ENCODE peak calls at places on chromosome 15, in four cellular contexts. D is H1, R is K562, A is SK-N-SH. V is an unnamed sample.

GRCh38 chr15:72227192-72227586 is 3.8 kb downstream of the PKM start:
- DNase-seq in D (no peak), R (peak; percentile 61), A (no peak), V (no peak)

GRCh38 chr15:28104326-28104725 is 5.2 kb upstream of the OCA2 start:
- DNase-seq in D (no peak), R (no peak), A (no peak), V (no peak)

GRCh38 chr15:76863693-76864092 is 41.4 kb downstream of the SCAPER start:
- DNase-seq in D (no peak), R (no peak), A (no peak), V (no peak)

GRCh38 chr15:99565031-99565280 is 828 bp upstream of the MEF2A start:
- DNase-seq in D (no peak), R (no peak), A (no peak), V (no peak)

GRCh38 chr15:92954578-92954977 is 54.5 kb downstream of the CHD2 start:
- DNase-seq in D (no peak), R (peak; percentile 47), A (no peak), V (no peak)

GRCh38 chr15:70098461-70099166 is 897 bp upstream of the TLE3 start:
- DNase-seq in D (no peak), R (peak; percentile 52), A (peak; percentile 57), V (no peak)

GRCh38 chr15:70096975-70097336 is 761 bp downstream of the TLE3 start:
- DNase-seq in D (no peak), R (no peak), A (no peak), V (no peak)

GRCh38 chr15:67274236-67274635 is 19.6 kb downstream of the IQCH start:
- DNase-seq in D (no peak), R (no peak), A (no peak), V (no peak)

GRCh38 chr15:43799209-43799944 is 643 bp downstream of the SERINC4 start:
- DNase-seq in D (no peak), R (peak; percentile 43), A (no peak), V (no peak)

GRCh38 chr15:55183679-55184078 is 13.1 kb downstream of the RSL24D1 start:
- DNase-seq in D (no peak), R (no peak), A (no peak), V (no peak)

GRCh38 chr15:83066034-83066760 is 855 bp downstream of the BTBD1 start:
- DNase-seq in D (no peak), R (no peak), A (no peak), V (no peak)

GRCh38 chr15:48389701-48390143 is 58.5 kb downstream of the DUT start:
- DNase-seq in D (no peak), R (no peak), A (no peak), V (no peak)

GRCh38 chr15:40927497-40928346 is 1.4 kb upstream of the DLL4 start:
- DNase-seq in D (no peak), R (peak; percentile 64), A (peak; percentile 62), V (no peak)

GRCh38 chr15:31158858-31159569 is 57.5 kb upstream of the TRPM1 start:
- DNase-seq in D (no peak), R (peak; percentile 3), A (no peak), V (no peak)

GRCh38 chr15:98953950-98954349 is 53.6 kb downstream of the PGPEP1L start:
- DNase-seq in D (no peak), R (no peak), A (no peak), V (no peak)

GRCh38 chr15:82880704-82881103 is 71.3 kb downstream of the WHAMM start:
- DNase-seq in D (no peak), R (peak; percentile 14), A (no peak), V (no peak)

GRCh38 chr15:88513195-88513594 is 33.3 kb downstream of the DET1 start:
- DNase-seq in D (no peak), R (no peak), A (no peak), V (no peak)

GRCh38 chr15:60237411-60237810 is 160.4 kb downstream of the ANXA2 start:
- DNase-seq in D (no peak), R (no peak), A (no peak), V (no peak)

GRCh38 chr15:100211855-100212850 is 129.6 kb downstream of the ADAMTS17 start:
- DNase-seq in D (no peak), R (no peak), A (no peak), V (no peak)

GRCh38 chr15:63677778-63678177 is 80.6 kb downstream of the FBXL22 start:
- DNase-seq in D (no peak), R (no peak), A (no peak), V (peak; percentile 22)

GRCh38 chr15:43517354-43518072 is at the start of gene MAP1A:
- DNase-seq in D (no peak), R (peak; percentile 84), A (peak; percentile 89), V (no peak)

GRCh38 chr15:58629625-58630024 is 119.9 kb downstream of the ADAM10 start:
- DNase-seq in D (no peak), R (no peak), A (no peak), V (no peak)

GRCh38 chr15:69798481-69799315 is 299.0 kb downstream of the TLE3 start:
- DNase-seq in D (no peak), R (no peak), A (no peak), V (no peak)

GRCh38 chr15:25850154-25851111 is 12.7 kb downstream of the ATP10A start:
- DNase-seq in D (no peak), R (peak; percentile 56), A (peak; percentile 67), V (peak; percentile 87)

GRCh38 chr15:67967871-67968423 is 86.2 kb upstream of the PIAS1 start:
- DNase-seq in D (no peak), R (peak; percentile 74), A (peak; percentile 81), V (no peak)

GRCh38 chr15:31304074-31304648 is 22.5 kb upstream of the KLF13 start:
- DNase-seq in D (no peak), R (no peak), A (no peak), V (no peak)

GRCh38 chr15:63426552-63426951 is 44.9 kb upstream of the CA12 start:
- DNase-seq in D (no peak), R (no peak), A (no peak), V (no peak)

GRCh38 chr15:88769161-88769971 is 33.9 kb upstream of the ACAN start:
- DNase-seq in D (no peak), R (no peak), A (peak; percentile 44), V (no peak)

GRCh38 chr15:66253296-66253642 is 281 bp downstream of the MEGF11 start:
- DNase-seq in D (no peak), R (no peak), A (no peak), V (no peak)
- TF ChIP-seq JUND in D (no peak), R (no peak), A (no peak), V (no peak)

DNA sequence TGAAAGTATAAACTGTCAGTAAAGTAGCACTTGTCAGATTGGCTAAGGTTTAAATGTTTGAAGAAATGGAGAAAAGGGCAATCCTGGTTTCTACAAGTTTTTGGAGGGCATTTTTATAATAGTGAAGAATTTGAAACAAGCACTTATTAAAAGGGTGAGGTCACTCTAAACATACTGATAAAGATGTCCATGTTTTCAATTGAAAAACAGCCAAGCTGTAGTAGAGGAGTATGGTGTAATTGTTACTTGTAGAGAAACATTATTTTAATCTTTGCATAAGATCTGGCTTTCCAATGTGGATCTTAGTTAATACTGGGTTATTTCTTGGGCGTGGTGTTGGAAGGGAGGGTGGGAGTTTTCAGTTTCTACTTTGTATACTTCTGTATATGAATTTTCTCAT is 22.7 kb downstream of the MORF4L1 start:
- DNase-seq in D (no peak), R (no peak), A (no peak), V (no peak)
- TF ChIP-seq JUND in D (no peak), R (no peak), A (no peak), V (no peak)

GRCh38 chr15:32796856-32797255 is 79.1 kb downstream of the GREM1 start:
- DNase-seq in D (no peak), R (no peak), A (no peak), V (no peak)

GRCh38 chr15:32799904-32800535 is 82.2 kb downstream of the GREM1 start:
- DNase-seq in D (no peak), R (no peak), A (no peak), V (no peak)

GRCh38 chr15:32790352-32790999 is 72.7 kb downstream of the GREM1 start:
- DNase-seq in D (no peak), R (no peak), A (no peak), V (no peak)

GRCh38 chr15:32794973-32795372 is 77.2 kb downstream of the GREM1 start:
- DNase-seq in D (no peak), R (no peak), A (no peak), V (no peak)
- TF ChIP-seq JUND in D (no peak), R (no peak), A (no peak), V (no peak)

DNA sequence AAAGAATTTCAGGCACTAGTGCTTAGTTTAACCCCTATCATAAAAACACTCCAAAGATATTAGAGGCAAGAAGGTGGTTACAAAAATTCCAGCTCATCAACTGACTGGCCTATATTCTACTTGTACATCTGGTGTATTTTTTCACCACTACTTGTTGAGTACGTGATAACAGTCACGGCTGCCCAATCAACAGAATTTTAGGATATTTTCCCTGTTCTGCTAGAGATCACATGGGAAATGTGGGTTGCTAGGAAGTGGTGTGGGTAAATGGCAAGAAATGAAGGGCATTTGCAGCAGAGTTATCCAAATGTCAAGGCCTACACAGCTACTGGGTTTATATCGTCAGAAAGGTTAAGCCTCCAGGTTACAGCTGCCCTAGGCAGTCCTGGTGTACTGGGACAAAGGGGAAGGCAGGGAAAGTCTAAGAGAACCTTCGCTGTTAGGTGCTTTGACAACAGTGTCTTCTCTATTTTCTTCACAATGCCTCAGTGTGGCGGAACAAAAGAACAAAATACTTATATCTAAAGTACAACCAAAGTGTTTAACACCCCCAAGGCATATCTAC is 81.9 kb downstream of the FMN1 start:
- DNase-seq in D (no peak), R (no peak), A (no peak), V (no peak)
- TF ChIP-seq JUND in D (no peak), R (no peak), A (no peak), V (no peak)

GRCh38 chr15:35519536-35520149 is 26.3 kb downstream of the DPH6 start:
- DNase-seq in D (no peak), R (peak; percentile 61), A (peak; percentile 11), V (no peak)
- TF ChIP-seq JUND in D (no peak), R (no peak), A (no peak), V (no peak)

GRCh38 chr15:45549831-45550230 is 27.3 kb upstream of the SLC30A4 start:
- DNase-seq in D (no peak), R (no peak), A (no peak), V (no peak)
- TF ChIP-seq JUND in D (no peak), R (no peak), A (peak; percentile 39), V (no peak)

GRCh38 chr15:37016287-37016686 is 84.1 kb downstream of the MEIS2 start:
- DNase-seq in D (no peak), R (no peak), A (no peak), V (no peak)
- TF ChIP-seq JUND in D (no peak), R (no peak), A (no peak), V (no peak)

DNA sequence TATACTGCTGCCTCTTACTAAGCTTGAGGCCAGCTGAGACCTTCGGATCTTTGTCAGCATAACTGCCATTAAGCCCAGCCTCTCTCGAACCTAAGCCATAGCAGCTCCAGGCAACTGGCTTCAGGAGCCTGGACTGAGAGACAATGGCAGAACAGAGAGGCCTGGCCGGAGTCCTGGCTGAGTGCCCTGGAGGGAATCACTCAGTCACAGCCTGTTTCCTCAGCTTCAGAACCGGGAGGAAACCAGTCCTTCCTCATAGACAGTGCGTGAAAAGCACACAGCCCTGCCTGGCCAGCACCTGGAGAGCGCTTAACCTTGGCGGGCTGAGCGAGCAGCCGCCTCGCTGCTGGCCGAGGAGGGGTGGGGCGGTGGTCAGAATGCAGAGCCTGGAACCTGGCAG is 21.6 kb downstream of the RNU5B-1 start:
- DNase-seq in D (no peak), R (no peak), A (peak; percentile 71), V (peak; percentile 52)
- TF ChIP-seq JUND in D (no peak), R (no peak), A (no peak), V (no peak)

V was measured in T47D.